ENCODE peak calls at places on chromosome 16, in six cellular contexts. One of them, this sample, is unnamed. For H3K4me1, the result is how much of the 10 kb centered on the place peaks cover.

GRCh38 chr16:48180868-48181480 is 25.2 kb upstream of the ABCC12 start:
- DNase-seq in neuronal stem cell: no peak
- DNase-seq in trophoblast cell: no peak
- DNase-seq in H1: no peak
- DNase-seq in IMR-90: no peak
- DNase-seq in mesendoderm: no peak
- DNase-seq in this sample: no peak

GRCh38 chr16:30951785-30952184 is 2.9 kb downstream of the ORAI3 start:
- DNase-seq in H1: no peak
- DNase-seq in IMR-90: peak
- DNase-seq in neuronal stem cell: no peak
- DNase-seq in trophoblast cell: no peak
- DNase-seq in mesendoderm: no peak
- DNase-seq in this sample: no peak

GRCh38 chr16:78091419-78091818 is 8.0 kb upstream of the WWOX start:
- DNase-seq in mesendoderm: peak
- DNase-seq in trophoblast cell: no peak
- DNase-seq in IMR-90: no peak
- DNase-seq in neuronal stem cell: no peak
- DNase-seq in H1: no peak
- DNase-seq in this sample: no peak

GRCh38 chr16:1330260-1330914 is 3.1 kb upstream of the BAIAP3 start:
- DNase-seq in H1: no peak
- DNase-seq in neuronal stem cell: no peak
- DNase-seq in trophoblast cell: no peak
- DNase-seq in IMR-90: no peak
- DNase-seq in mesendoderm: peak
- DNase-seq in this sample: no peak

GRCh38 chr16:46859719-46860152 is 24.4 kb upstream of the GPT2 start:
- DNase-seq in H1: no peak
- DNase-seq in trophoblast cell: peak
- DNase-seq in mesendoderm: peak
- DNase-seq in neuronal stem cell: no peak
- DNase-seq in IMR-90: peak
- DNase-seq in this sample: peak

GRCh38 chr16:425082-425718 is at the start of gene RAB11FIP3:
- DNase-seq in mesendoderm: peak
- DNase-seq in trophoblast cell: peak
- DNase-seq in IMR-90: peak
- DNase-seq in neuronal stem cell: peak
- DNase-seq in H1: peak
- DNase-seq in this sample: peak

GRCh38 chr16:51151951-51152663 is 1.0 kb upstream of the SALL1 start:
- DNase-seq in H1: peak
- DNase-seq in mesendoderm: peak
- DNase-seq in IMR-90: peak
- DNase-seq in trophoblast cell: no peak
- DNase-seq in neuronal stem cell: peak
- DNase-seq in this sample: peak

GRCh38 chr16:86072328-86073102 is 173.6 kb downstream of the IRF8 start:
- DNase-seq in neuronal stem cell: peak
- DNase-seq in H1: no peak
- DNase-seq in IMR-90: peak
- DNase-seq in mesendoderm: peak
- DNase-seq in trophoblast cell: peak
- DNase-seq in this sample: peak

GRCh38 chr16:74297296-74297665 is 667 bp downstream of the PSMD7 start:
- DNase-seq in neuronal stem cell: no peak
- DNase-seq in mesendoderm: peak
- DNase-seq in H1: no peak
- DNase-seq in IMR-90: peak
- DNase-seq in trophoblast cell: no peak
- DNase-seq in this sample: peak
- H2BK5ac ChIP-seq in neuronal stem cell: peak
- H2BK5ac ChIP-seq in mesendoderm: peak
- H2BK5ac ChIP-seq in H1: peak
- H2BK5ac ChIP-seq in IMR-90: peak
- H2BK5ac ChIP-seq in trophoblast cell: peak
- H2BK5ac ChIP-seq in this sample: no peak

GRCh38 chr16:81717662-81718189 is 61.4 kb upstream of the PLCG2 start:
- DNase-seq in mesendoderm: no peak
- DNase-seq in neuronal stem cell: no peak
- DNase-seq in H1: no peak
- DNase-seq in IMR-90: no peak
- DNase-seq in trophoblast cell: no peak
- DNase-seq in this sample: no peak

GRCh38 chr16:81714593-81714992 is 64.5 kb upstream of the PLCG2 start:
- DNase-seq in neuronal stem cell: no peak
- DNase-seq in mesendoderm: no peak
- DNase-seq in IMR-90: no peak
- DNase-seq in trophoblast cell: no peak
- DNase-seq in H1: no peak
- DNase-seq in this sample: no peak

GRCh38 chr16:81716478-81717210 is 62.4 kb upstream of the PLCG2 start:
- DNase-seq in mesendoderm: no peak
- DNase-seq in neuronal stem cell: no peak
- DNase-seq in H1: no peak
- DNase-seq in IMR-90: no peak
- DNase-seq in trophoblast cell: no peak
- DNase-seq in this sample: no peak

GRCh38 chr16:81713796-81714195 is 65.3 kb upstream of the PLCG2 start:
- DNase-seq in neuronal stem cell: no peak
- DNase-seq in trophoblast cell: no peak
- DNase-seq in H1: no peak
- DNase-seq in IMR-90: no peak
- DNase-seq in mesendoderm: no peak
- DNase-seq in this sample: no peak

GRCh38 chr16:81715358-81716196 is 63.5 kb upstream of the PLCG2 start:
- DNase-seq in H1: no peak
- DNase-seq in mesendoderm: no peak
- DNase-seq in neuronal stem cell: no peak
- DNase-seq in trophoblast cell: no peak
- DNase-seq in IMR-90: no peak
- DNase-seq in this sample: no peak
- H3K4me1 ChIP-seq in H1: under half
- H3K4me1 ChIP-seq in mesendoderm: under half
- H3K4me1 ChIP-seq in neuronal stem cell: under half
- H3K4me1 ChIP-seq in trophoblast cell: half or more
- H3K4me1 ChIP-seq in IMR-90: under half
- H3K4me1 ChIP-seq in this sample: under half

GRCh38 chr16:66293207-66293735 is 73.2 kb upstream of the CDH5 start:
- DNase-seq in IMR-90: no peak
- DNase-seq in mesendoderm: no peak
- DNase-seq in H1: no peak
- DNase-seq in trophoblast cell: no peak
- DNase-seq in neuronal stem cell: no peak
- DNase-seq in this sample: no peak
- H3K4me3 ChIP-seq in IMR-90: no peak
- H3K4me3 ChIP-seq in mesendoderm: no peak
- H3K4me3 ChIP-seq in H1: no peak
- H3K4me3 ChIP-seq in trophoblast cell: no peak
- H3K4me3 ChIP-seq in neuronal stem cell: no peak
- H3K4me3 ChIP-seq in this sample: no peak

DNA sequence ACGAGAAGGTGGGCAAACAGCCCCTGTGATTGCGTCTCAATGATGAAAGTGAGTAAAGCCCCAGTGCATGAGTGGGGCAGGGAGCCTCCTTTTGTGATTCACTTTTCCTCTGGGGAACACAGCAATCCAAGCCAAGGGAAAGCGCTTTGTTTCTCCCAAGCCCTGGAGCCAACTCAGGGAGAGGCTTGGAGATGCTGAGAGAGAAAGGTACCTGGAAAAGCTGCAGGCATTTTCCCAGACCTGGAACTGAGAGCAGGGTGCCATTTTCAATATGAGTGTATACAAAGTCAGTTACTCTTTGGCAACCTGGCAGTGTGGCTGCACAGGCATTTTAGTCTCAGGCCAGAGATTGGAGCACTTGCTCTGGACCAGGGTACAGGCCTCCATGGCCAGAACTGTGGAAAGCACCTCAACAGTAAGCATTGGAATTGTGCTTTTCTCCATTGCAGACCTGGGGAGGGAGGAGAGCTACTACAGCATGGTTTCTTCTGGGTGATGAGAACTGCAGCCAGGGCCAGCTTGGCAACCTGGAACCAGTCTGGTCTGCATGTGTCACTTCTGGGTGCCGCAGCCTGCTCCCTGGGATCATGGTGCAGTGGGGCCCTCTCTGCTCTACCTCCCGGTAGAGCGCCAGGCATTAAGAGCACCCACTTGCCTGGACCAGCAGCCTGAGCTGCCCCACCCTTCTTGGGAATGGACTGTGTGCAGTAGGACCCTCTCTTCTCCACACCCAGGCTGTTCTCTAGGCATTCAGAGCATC is 89.0 kb upstream of the CDH5 start:
- DNase-seq in mesendoderm: no peak
- DNase-seq in neuronal stem cell: no peak
- DNase-seq in IMR-90: no peak
- DNase-seq in H1: no peak
- DNase-seq in trophoblast cell: peak
- DNase-seq in this sample: no peak
- H2BK5ac ChIP-seq in mesendoderm: no peak
- H2BK5ac ChIP-seq in neuronal stem cell: no peak
- H2BK5ac ChIP-seq in IMR-90: no peak
- H2BK5ac ChIP-seq in H1: no peak
- H2BK5ac ChIP-seq in trophoblast cell: peak
- H2BK5ac ChIP-seq in this sample: no peak

GRCh38 chr16:23367564-23367963 is 65.5 kb downstream of the SCNN1B start:
- DNase-seq in H1: no peak
- DNase-seq in IMR-90: no peak
- DNase-seq in mesendoderm: no peak
- DNase-seq in trophoblast cell: no peak
- DNase-seq in neuronal stem cell: no peak
- DNase-seq in this sample: no peak

GRCh38 chr16:23359092-23359760 is 57.1 kb downstream of the SCNN1B start:
- DNase-seq in H1: no peak
- DNase-seq in neuronal stem cell: no peak
- DNase-seq in trophoblast cell: no peak
- DNase-seq in mesendoderm: no peak
- DNase-seq in IMR-90: peak
- DNase-seq in this sample: no peak

GRCh38 chr16:23357761-23358290 is 55.7 kb downstream of the SCNN1B start:
- DNase-seq in IMR-90: no peak
- DNase-seq in H1: no peak
- DNase-seq in mesendoderm: no peak
- DNase-seq in neuronal stem cell: no peak
- DNase-seq in trophoblast cell: no peak
- DNase-seq in this sample: no peak

GRCh38 chr16:23365602-23366240 is 63.6 kb downstream of the SCNN1B start:
- DNase-seq in mesendoderm: peak
- DNase-seq in neuronal stem cell: no peak
- DNase-seq in IMR-90: no peak
- DNase-seq in trophoblast cell: no peak
- DNase-seq in H1: no peak
- DNase-seq in this sample: no peak

GRCh38 chr16:23362460-23363317 is 60.6 kb downstream of the SCNN1B start:
- DNase-seq in trophoblast cell: peak
- DNase-seq in mesendoderm: no peak
- DNase-seq in H1: no peak
- DNase-seq in neuronal stem cell: no peak
- DNase-seq in IMR-90: no peak
- DNase-seq in this sample: no peak
- H3K4me1 ChIP-seq in trophoblast cell: under half
- H3K4me1 ChIP-seq in mesendoderm: under half
- H3K4me1 ChIP-seq in H1: under half
- H3K4me1 ChIP-seq in neuronal stem cell: under half
- H3K4me1 ChIP-seq in IMR-90: under half
- H3K4me1 ChIP-seq in this sample: under half

GRCh38 chr16:89138513-89138795 is 33.1 kb upstream of the CDH15 start:
- DNase-seq in IMR-90: no peak
- DNase-seq in trophoblast cell: no peak
- DNase-seq in mesendoderm: no peak
- DNase-seq in H1: no peak
- DNase-seq in neuronal stem cell: no peak
- DNase-seq in this sample: no peak

GRCh38 chr16:89138843-89139520 is 32.6 kb upstream of the CDH15 start:
- DNase-seq in H1: no peak
- DNase-seq in neuronal stem cell: no peak
- DNase-seq in IMR-90: no peak
- DNase-seq in mesendoderm: no peak
- DNase-seq in trophoblast cell: no peak
- DNase-seq in this sample: no peak

GRCh38 chr16:89135166-89135565 is 36.4 kb upstream of the CDH15 start:
- DNase-seq in mesendoderm: no peak
- DNase-seq in H1: no peak
- DNase-seq in trophoblast cell: no peak
- DNase-seq in neuronal stem cell: no peak
- DNase-seq in IMR-90: no peak
- DNase-seq in this sample: no peak

GRCh38 chr16:89137666-89138512 is 33.7 kb upstream of the CDH15 start:
- DNase-seq in H1: no peak
- DNase-seq in mesendoderm: no peak
- DNase-seq in IMR-90: no peak
- DNase-seq in neuronal stem cell: no peak
- DNase-seq in trophoblast cell: no peak
- DNase-seq in this sample: no peak

DNA sequence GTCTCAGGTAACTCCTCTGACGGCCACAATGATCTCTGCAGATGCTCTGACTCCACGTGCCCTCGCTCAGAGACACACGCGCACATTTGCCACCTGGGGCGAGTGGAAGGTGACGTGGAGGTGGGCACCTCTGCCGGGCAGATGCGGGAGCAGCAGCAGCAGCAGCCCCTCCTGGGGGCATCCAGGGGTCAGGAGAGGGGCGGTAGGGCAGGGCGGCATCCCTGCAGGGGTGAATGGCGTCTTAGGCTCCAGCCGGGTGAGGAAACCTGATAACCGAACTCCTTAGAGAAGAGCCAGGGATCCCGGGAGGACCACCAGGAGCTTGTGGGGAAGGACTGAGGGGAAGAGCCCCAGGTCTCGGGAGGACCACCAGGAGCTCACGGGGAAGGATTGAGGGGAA is 34.6 kb upstream of the CDH15 start:
- DNase-seq in neuronal stem cell: no peak
- DNase-seq in mesendoderm: no peak
- DNase-seq in trophoblast cell: no peak
- DNase-seq in H1: no peak
- DNase-seq in IMR-90: no peak
- DNase-seq in this sample: no peak
- H3K4me3 ChIP-seq in neuronal stem cell: no peak
- H3K4me3 ChIP-seq in mesendoderm: no peak
- H3K4me3 ChIP-seq in trophoblast cell: no peak
- H3K4me3 ChIP-seq in H1: no peak
- H3K4me3 ChIP-seq in IMR-90: no peak
- H3K4me3 ChIP-seq in this sample: no peak

DNA sequence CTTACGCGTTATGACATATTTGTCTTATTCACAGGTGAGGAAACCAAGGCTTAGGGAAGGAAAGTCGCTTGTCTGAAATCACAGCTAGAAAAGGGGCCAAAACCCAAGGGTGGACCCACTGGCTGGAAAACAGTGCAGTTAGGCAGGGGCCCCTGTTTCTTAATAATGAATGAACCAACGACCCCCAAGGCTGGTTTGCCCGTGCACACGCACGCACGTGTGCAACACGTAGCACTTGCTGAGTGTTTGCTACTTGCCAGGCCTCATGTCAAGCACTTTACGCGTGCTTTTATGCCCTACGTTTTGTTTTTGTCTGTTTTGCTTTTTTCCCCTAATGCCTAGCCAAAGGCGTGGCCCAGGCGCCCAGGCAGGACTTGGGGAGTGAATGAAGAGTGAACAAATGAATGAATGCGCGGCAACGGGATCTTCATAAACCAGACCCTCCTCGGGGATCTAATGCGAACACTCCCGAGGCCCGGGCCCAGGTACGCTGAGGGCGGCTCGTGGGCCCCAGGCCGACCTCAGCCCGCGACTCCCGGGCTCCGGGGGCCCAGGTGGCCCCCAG is 571 bp upstream of the USP10 start:
- DNase-seq in neuronal stem cell: no peak
- DNase-seq in trophoblast cell: no peak
- DNase-seq in H1: no peak
- DNase-seq in mesendoderm: no peak
- DNase-seq in IMR-90: no peak
- DNase-seq in this sample: no peak
- H2BK5ac ChIP-seq in neuronal stem cell: no peak
- H2BK5ac ChIP-seq in trophoblast cell: peak
- H2BK5ac ChIP-seq in H1: peak
- H2BK5ac ChIP-seq in mesendoderm: peak
- H2BK5ac ChIP-seq in IMR-90: peak
- H2BK5ac ChIP-seq in this sample: peak